ENCODE peak calls at places on chromosomes 4 and X, in six cellular contexts. C, I, S, Z, Y and G are unnamed samples.

GRCh38 chr4:17385403-17385802 is 126.5 kb downstream of the QDPR start:
- DNase-seq in C (peak; percentile 7), Z (no peak), S (no peak), I (no peak), Y (no peak), G (no peak)

GRCh38 chr4:67465032-67465762 is 80.1 kb downstream of the CENPC start:
- DNase-seq in C (peak; percentile 14), Z (no peak), I (no peak), Y (no peak), S (no peak), G (no peak)

GRCh38 chrX:13473666-13474516 is 95.5 kb upstream of the EGFL6 start:
- DNase-seq in C (no peak), Z (no peak), S (no peak), I (no peak), Y (no peak), G (no peak)

GRCh38 chr4:17276821-17277220 is 235.1 kb downstream of the QDPR start:
- DNase-seq in S (no peak), Y (peak; percentile 66), I (no peak), C (no peak), Z (no peak), G (peak; percentile 59)

GRCh38 chrX:130343411-130343810 is 3.7 kb downstream of the SLC25A14 start:
- DNase-seq in Y (no peak), C (no peak), S (no peak), I (no peak), Z (no peak), G (no peak)

GRCh38 chr4:182143086-182143821 is 99.9 kb upstream of the TENM3 start:
- DNase-seq in C (peak; percentile 59), Y (no peak), S (no peak), I (no peak), Z (peak; percentile 18), G (no peak)

GRCh38 chrX:154775611-154776349 is 13.1 kb downstream of the DKC1 start:
- DNase-seq in C (no peak), S (no peak), I (no peak), Y (no peak), Z (no peak), G (no peak)

GRCh38 chr4:78689700-78690318 is 86.3 kb upstream of the BMP2K start:
- DNase-seq in C (no peak), Z (no peak), I (no peak), S (no peak), Y (no peak), G (no peak)

GRCh38 chr4:22501715-22502095 is 14.2 kb downstream of the ADGRA3 start:
- DNase-seq in I (no peak), C (no peak), Y (no peak), S (no peak), Z (no peak), G (no peak)

GRCh38 chr4:24887881-24888430 is 24.9 kb downstream of the CCDC149 start:
- DNase-seq in I (no peak), C (no peak), Z (no peak), S (no peak), Y (no peak), G (no peak)

GRCh38 chr4:42482516-42483327 is 85.4 kb downstream of the SHISA3 start:
- DNase-seq in S (no peak), C (no peak), Z (no peak), Y (no peak), I (no peak), G (no peak)